ENCODE peak calls at places on chromosomes 16 and 17, in eight cellular contexts. One of them, this sample, is unnamed.
A peak's percentile ranks its signal among the peaks of the same experiment; 100 is the strongest.

GRCh38 chr17:6241996-6242395 is 171.8 kb downstream of the WSCD1 start:
- DNase-seq in stomach: no peak
- DNase-seq in effector memory CD4-positive, alpha-beta T cell: no peak
- DNase-seq in hepatocyte: no peak
- DNase-seq in adrenal gland: no peak
- DNase-seq in tibial artery: no peak
- DNase-seq in breast epithelium: no peak
- DNase-seq in cardiac muscle cell: no peak
- DNase-seq in this sample: no peak

GRCh38 chr17:42312285-42313130 is 24.2 kb downstream of the STAT5A start:
- DNase-seq in stomach: peak; percentile 80
- DNase-seq in effector memory CD4-positive, alpha-beta T cell: peak; percentile 58
- DNase-seq in hepatocyte: peak; percentile 93
- DNase-seq in adrenal gland: peak; percentile 94
- DNase-seq in tibial artery: peak; percentile 83
- DNase-seq in breast epithelium: peak; percentile 91
- DNase-seq in cardiac muscle cell: peak; percentile 90
- DNase-seq in this sample: peak; percentile 93

GRCh38 chr17:69729937-69730336 is 315.4 kb downstream of the MAP2K6 start:
- DNase-seq in stomach: no peak
- DNase-seq in effector memory CD4-positive, alpha-beta T cell: no peak
- DNase-seq in hepatocyte: no peak
- DNase-seq in adrenal gland: no peak
- DNase-seq in tibial artery: no peak
- DNase-seq in breast epithelium: no peak
- DNase-seq in cardiac muscle cell: no peak
- DNase-seq in this sample: no peak

GRCh38 chr17:17669851-17670232 is 11.4 kb upstream of the RAI1 start:
- DNase-seq in stomach: no peak
- DNase-seq in effector memory CD4-positive, alpha-beta T cell: no peak
- DNase-seq in hepatocyte: no peak
- DNase-seq in adrenal gland: no peak
- DNase-seq in tibial artery: no peak
- DNase-seq in breast epithelium: no peak
- DNase-seq in cardiac muscle cell: no peak
- DNase-seq in this sample: no peak

GRCh38 chr17:67785122-67785477 is 40.2 kb upstream of the BPTF start:
- DNase-seq in stomach: no peak
- DNase-seq in effector memory CD4-positive, alpha-beta T cell: no peak
- DNase-seq in hepatocyte: no peak
- DNase-seq in adrenal gland: no peak
- DNase-seq in tibial artery: no peak
- DNase-seq in breast epithelium: no peak
- DNase-seq in cardiac muscle cell: no peak
- DNase-seq in this sample: no peak

GRCh38 chr17:44070455-44071197 is at the start of gene G6PC3:
- DNase-seq in stomach: peak; percentile 95
- DNase-seq in effector memory CD4-positive, alpha-beta T cell: peak; percentile 56
- DNase-seq in hepatocyte: peak; percentile 98
- DNase-seq in adrenal gland: peak; percentile 97
- DNase-seq in tibial artery: peak; percentile 96
- DNase-seq in breast epithelium: peak; percentile 92
- DNase-seq in cardiac muscle cell: peak; percentile 99
- DNase-seq in this sample: peak; percentile 99

GRCh38 chr16:35134471-35134870 is 1675.1 kb downstream of the TP53TG3F start:
- DNase-seq in stomach: no peak
- DNase-seq in effector memory CD4-positive, alpha-beta T cell: no peak
- DNase-seq in hepatocyte: no peak
- DNase-seq in adrenal gland: no peak
- DNase-seq in tibial artery: no peak
- DNase-seq in breast epithelium: no peak
- DNase-seq in cardiac muscle cell: no peak
- DNase-seq in this sample: no peak

GRCh38 chr17:4064366-4064765 is 78.5 kb downstream of the ZZEF1 start:
- DNase-seq in stomach: no peak
- DNase-seq in effector memory CD4-positive, alpha-beta T cell: no peak
- DNase-seq in hepatocyte: no peak
- DNase-seq in adrenal gland: peak; percentile 45
- DNase-seq in tibial artery: no peak
- DNase-seq in breast epithelium: no peak
- DNase-seq in cardiac muscle cell: no peak
- DNase-seq in this sample: no peak

GRCh38 chr16:6558133-6558532 is 774.5 kb upstream of the RBFOX1 start:
- DNase-seq in stomach: no peak
- DNase-seq in effector memory CD4-positive, alpha-beta T cell: no peak
- DNase-seq in hepatocyte: no peak
- DNase-seq in adrenal gland: no peak
- DNase-seq in tibial artery: no peak
- DNase-seq in breast epithelium: no peak
- DNase-seq in cardiac muscle cell: no peak
- DNase-seq in this sample: no peak
- H3K4me3 ChIP-seq in stomach: no peak overlapping the region
- H3K4me3 ChIP-seq in effector memory CD4-positive, alpha-beta T cell: no peak overlapping the region
- H3K4me3 ChIP-seq in hepatocyte: no peak overlapping the region
- H3K4me3 ChIP-seq in adrenal gland: no peak overlapping the region
- H3K4me3 ChIP-seq in tibial artery: no peak overlapping the region
- H3K4me3 ChIP-seq in breast epithelium: no peak overlapping the region
- H3K4me3 ChIP-seq in cardiac muscle cell: no peak overlapping the region
- H3K4me3 ChIP-seq in this sample: no peak overlapping the region

GRCh38 chr17:8658800-8659199 is 28.3 kb upstream of the MYH10 start:
- DNase-seq in stomach: no peak
- DNase-seq in effector memory CD4-positive, alpha-beta T cell: no peak
- DNase-seq in hepatocyte: no peak
- DNase-seq in adrenal gland: no peak
- DNase-seq in tibial artery: no peak
- DNase-seq in breast epithelium: no peak
- DNase-seq in cardiac muscle cell: no peak
- DNase-seq in this sample: no peak
- H3K27ac ChIP-seq in stomach: no peak overlapping the region
- H3K27ac ChIP-seq in effector memory CD4-positive, alpha-beta T cell: no peak overlapping the region
- H3K27ac ChIP-seq in hepatocyte: no peak overlapping the region
- H3K27ac ChIP-seq in adrenal gland: no peak overlapping the region
- H3K27ac ChIP-seq in tibial artery: no peak overlapping the region
- H3K27ac ChIP-seq in breast epithelium: no peak overlapping the region
- H3K27ac ChIP-seq in cardiac muscle cell: no peak overlapping the region
- H3K27ac ChIP-seq in this sample: no peak overlapping the region

DNA sequence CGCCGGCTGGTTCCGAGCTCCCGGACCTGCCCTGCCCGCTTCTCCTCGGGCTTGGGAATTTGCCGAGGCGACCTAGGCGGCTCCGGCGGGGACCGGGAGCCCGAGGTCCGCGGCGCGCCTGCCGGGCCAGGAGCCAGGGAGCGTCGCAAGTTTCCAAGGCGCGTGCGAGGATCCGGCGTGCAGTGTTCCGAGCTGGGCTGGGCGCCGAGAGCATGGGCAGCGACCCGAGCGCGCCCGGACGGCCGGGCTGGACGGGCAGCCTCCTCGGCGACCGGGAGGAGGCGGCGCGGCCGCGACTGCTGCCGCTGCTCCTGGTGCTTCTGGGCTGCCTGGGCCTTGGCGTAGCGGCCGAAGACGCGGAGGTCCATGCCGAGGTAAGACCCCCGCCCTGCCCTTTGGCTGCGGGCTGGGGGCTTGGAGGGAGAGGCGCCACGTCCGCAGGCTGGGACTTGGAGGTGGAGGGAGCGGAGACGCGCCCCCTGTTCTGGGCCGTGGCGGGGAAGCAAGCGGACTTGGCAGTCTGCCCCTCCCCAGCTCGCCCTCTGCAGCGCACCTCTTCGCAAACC is 668 bp downstream of the MMP15 start:
- DNase-seq in stomach: peak; percentile 66
- DNase-seq in effector memory CD4-positive, alpha-beta T cell: no peak
- DNase-seq in hepatocyte: peak; percentile 65
- DNase-seq in adrenal gland: peak; percentile 66
- DNase-seq in tibial artery: no peak
- DNase-seq in breast epithelium: no peak
- DNase-seq in cardiac muscle cell: peak; percentile 64
- DNase-seq in this sample: peak; percentile 57
- H3K4me1 ChIP-seq in stomach: peaks cover 95% of the 10 kb centered on the region
- H3K4me1 ChIP-seq in effector memory CD4-positive, alpha-beta T cell: peaks cover 21% of the 10 kb centered on the region
- H3K4me1 ChIP-seq in hepatocyte: peaks cover 26% of the 10 kb centered on the region
- H3K4me1 ChIP-seq in adrenal gland: peaks cover 27% of the 10 kb centered on the region
- H3K4me1 ChIP-seq in tibial artery: no peaks in the 10 kb centered on the region
- H3K4me1 ChIP-seq in breast epithelium: peaks cover 11% of the 10 kb centered on the region
- H3K4me1 ChIP-seq in cardiac muscle cell: peaks cover 59% of the 10 kb centered on the region
- H3K4me1 ChIP-seq in this sample: peaks cover 26% of the 10 kb centered on the region

GRCh38 chr16:2471016-2471652 is at the start of gene NTN3:
- DNase-seq in stomach: no peak
- DNase-seq in effector memory CD4-positive, alpha-beta T cell: no peak
- DNase-seq in hepatocyte: peak; percentile 84
- DNase-seq in adrenal gland: no peak
- DNase-seq in tibial artery: no peak
- DNase-seq in breast epithelium: no peak
- DNase-seq in cardiac muscle cell: no peak
- DNase-seq in this sample: peak; percentile 68
- H3K4me3 ChIP-seq in stomach: peak within 1 kb of the TSS; percentile 42
- H3K4me3 ChIP-seq in effector memory CD4-positive, alpha-beta T cell: no peak within 1 kb of the TSS
- H3K4me3 ChIP-seq in hepatocyte: peak within 1 kb of the TSS; percentile 55
- H3K4me3 ChIP-seq in adrenal gland: no peak within 1 kb of the TSS
- H3K4me3 ChIP-seq in tibial artery: peak within 1 kb of the TSS; percentile 23
- H3K4me3 ChIP-seq in breast epithelium: peak within 1 kb of the TSS; percentile 64
- H3K4me3 ChIP-seq in cardiac muscle cell: peak within 1 kb of the TSS; percentile 30
- H3K4me3 ChIP-seq in this sample: peak within 1 kb of the TSS; percentile 51

GRCh38 chr17:50163846-50164696 is 1.7 kb upstream of the SGCA start:
- DNase-seq in stomach: no peak
- DNase-seq in effector memory CD4-positive, alpha-beta T cell: no peak
- DNase-seq in hepatocyte: no peak
- DNase-seq in adrenal gland: no peak
- DNase-seq in tibial artery: no peak
- DNase-seq in breast epithelium: no peak
- DNase-seq in cardiac muscle cell: no peak
- DNase-seq in this sample: no peak
- H3K27ac ChIP-seq in stomach: no peak overlapping the region
- H3K27ac ChIP-seq in effector memory CD4-positive, alpha-beta T cell: no peak overlapping the region
- H3K27ac ChIP-seq in hepatocyte: no peak overlapping the region
- H3K27ac ChIP-seq in adrenal gland: no peak overlapping the region
- H3K27ac ChIP-seq in tibial artery: peak overlapping the region; percentile 9
- H3K27ac ChIP-seq in breast epithelium: peak overlapping the region; percentile 60
- H3K27ac ChIP-seq in cardiac muscle cell: peak overlapping the region; percentile 86
- H3K27ac ChIP-seq in this sample: no peak overlapping the region

DNA sequence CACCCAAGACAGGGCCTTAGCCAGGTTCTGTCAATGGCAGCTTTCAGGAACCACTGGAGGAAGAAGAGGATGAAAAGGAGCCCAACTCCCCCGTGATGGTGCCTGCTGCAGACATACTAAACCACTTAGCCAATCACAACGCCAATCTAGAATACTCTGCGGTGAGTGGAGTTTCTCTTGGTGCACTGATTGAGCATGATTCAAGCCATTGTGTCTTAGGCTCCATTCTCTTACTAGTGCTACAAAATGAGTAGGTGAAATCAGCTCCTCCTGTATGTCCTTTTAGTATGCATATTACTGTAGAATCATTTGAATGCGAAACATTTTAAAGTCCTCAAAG is 1.4 kb downstream of the SETD6 start:
- DNase-seq in stomach: no peak
- DNase-seq in effector memory CD4-positive, alpha-beta T cell: no peak
- DNase-seq in hepatocyte: no peak
- DNase-seq in adrenal gland: no peak
- DNase-seq in tibial artery: no peak
- DNase-seq in breast epithelium: no peak
- DNase-seq in cardiac muscle cell: no peak
- DNase-seq in this sample: no peak
- H3K4me1 ChIP-seq in stomach: peaks cover 30% of the 10 kb centered on the region
- H3K4me1 ChIP-seq in effector memory CD4-positive, alpha-beta T cell: peaks cover 5% of the 10 kb centered on the region
- H3K4me1 ChIP-seq in hepatocyte: peaks cover 21% of the 10 kb centered on the region
- H3K4me1 ChIP-seq in adrenal gland: peaks cover 11% of the 10 kb centered on the region
- H3K4me1 ChIP-seq in tibial artery: no peaks in the 10 kb centered on the region
- H3K4me1 ChIP-seq in breast epithelium: no peaks in the 10 kb centered on the region
- H3K4me1 ChIP-seq in cardiac muscle cell: no peaks in the 10 kb centered on the region
- H3K4me1 ChIP-seq in this sample: no peaks in the 10 kb centered on the region

DNA sequence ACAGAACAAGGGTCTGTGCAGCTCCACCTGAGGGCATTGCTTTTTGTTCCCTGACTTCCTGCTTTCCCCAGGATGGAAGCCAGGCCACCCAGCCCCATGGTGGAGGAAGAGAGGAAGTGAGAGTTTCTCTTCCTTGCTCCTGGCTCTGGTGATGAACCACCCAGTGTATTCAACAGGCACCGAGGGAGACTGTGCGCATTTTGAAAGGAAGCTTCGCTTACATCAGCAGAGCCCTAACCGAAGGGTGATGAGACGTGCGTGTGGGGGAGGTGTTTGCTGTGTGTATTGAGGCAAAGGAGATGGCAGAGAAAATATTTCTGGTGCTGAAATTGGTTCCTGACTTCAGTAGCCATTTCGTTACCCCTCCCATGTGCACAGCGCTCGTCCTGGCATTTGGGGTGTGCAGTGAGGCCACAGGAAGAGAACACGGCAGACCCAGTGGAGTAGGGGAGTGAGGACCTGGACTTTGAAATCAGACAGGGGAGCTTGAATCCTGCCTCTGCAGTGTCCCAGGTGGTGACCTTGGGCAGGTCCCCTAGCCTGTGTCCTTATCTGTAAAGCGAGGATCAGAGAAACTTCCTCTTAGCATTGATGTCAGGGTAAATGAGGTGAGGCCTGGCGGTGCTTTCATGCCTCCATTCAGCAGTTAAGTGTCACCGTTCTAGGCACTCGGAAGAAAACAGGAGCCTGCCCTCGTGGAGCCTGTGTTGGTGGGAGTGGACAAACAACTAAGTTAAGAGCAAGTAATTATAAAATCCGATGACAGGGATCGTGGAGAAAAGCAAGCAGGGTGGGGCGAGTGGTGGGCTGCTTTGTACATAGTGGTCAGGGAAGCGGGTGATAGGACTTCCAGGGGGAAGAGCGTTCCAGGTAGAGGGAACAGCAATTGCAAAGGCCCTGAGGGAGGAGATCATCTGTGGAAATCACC is 7.4 kb downstream of the CMIP start:
- DNase-seq in stomach: no peak
- DNase-seq in effector memory CD4-positive, alpha-beta T cell: no peak
- DNase-seq in hepatocyte: peak; percentile 68
- DNase-seq in adrenal gland: peak; percentile 64
- DNase-seq in tibial artery: peak; percentile 63
- DNase-seq in breast epithelium: no peak
- DNase-seq in cardiac muscle cell: peak; percentile 36
- DNase-seq in this sample: no peak
- H3K4me3 ChIP-seq in stomach: no peak overlapping the region
- H3K4me3 ChIP-seq in effector memory CD4-positive, alpha-beta T cell: no peak overlapping the region
- H3K4me3 ChIP-seq in hepatocyte: no peak overlapping the region
- H3K4me3 ChIP-seq in adrenal gland: no peak overlapping the region
- H3K4me3 ChIP-seq in tibial artery: no peak overlapping the region
- H3K4me3 ChIP-seq in breast epithelium: no peak overlapping the region
- H3K4me3 ChIP-seq in cardiac muscle cell: no peak overlapping the region
- H3K4me3 ChIP-seq in this sample: no peak overlapping the region

This sample was measured in SJCRH30.